ENCODE peak calls at places on chromosome 6, in five cellular contexts. M, H, X, U and S are unnamed samples.

GRCh38 chr6:77292564-77293546 is 170.4 kb downstream of the HTR1B start:
- DNase-seq in M (peak), X (peak), H (peak), U (no peak), S (no peak)

GRCh38 chr6:98574991-98575390 is 259.4 kb upstream of the POU3F2 start:
- DNase-seq in X (no peak), U (no peak), M (no peak), H (no peak), S (no peak)

GRCh38 chr6:155485756-155486155 is 30.1 kb upstream of the NOX3 start:
- DNase-seq in X (no peak), H (no peak), M (no peak), U (no peak), S (no peak)

GRCh38 chr6:44254957-44255808 is 2.1 kb downstream of the SLC35B2 start:
- DNase-seq in M (no peak), U (peak), X (no peak), H (no peak), S (peak)

GRCh38 chr6:73285674-73286283 is 22.8 kb upstream of the KHDC1 start:
- DNase-seq in U (no peak), X (peak), H (peak), M (peak), S (peak)

GRCh38 chr6:146931214-146931613 is 273.0 kb upstream of the STXBP5 start:
- DNase-seq in M (peak), H (peak), X (no peak), U (no peak), S (no peak)

GRCh38 chr6:144149558-144149893 is 791 bp upstream of the STX11 start:
- DNase-seq in X (no peak), M (no peak), U (no peak), H (no peak), S (no peak)

GRCh38 chr6:73394577-73395354 is at the start of gene DDX43:
- DNase-seq in U (peak), M (peak), X (no peak), H (peak), S (peak)

GRCh38 chr6:71533939-71534379 is 245.3 kb downstream of the OGFRL1 start:
- DNase-seq in M (peak), X (peak), U (no peak), H (peak), S (peak)

GRCh38 chr6:25237579-25237978 is 41.6 kb upstream of the CARMIL1 start:
- DNase-seq in X (no peak), H (peak), M (no peak), U (no peak), S (no peak)

GRCh38 chr6:105711216-105711615 is 308.3 kb upstream of the PREP start:
- DNase-seq in M (no peak), U (no peak), H (peak), X (no peak), S (no peak)

GRCh38 chr6:169971951-169972651 is 220.7 kb downstream of the ERMARD start:
- DNase-seq in M (no peak), H (no peak), X (no peak), U (peak), S (no peak)

GRCh38 chr6:126724821-126725220 is 384.9 kb downstream of the CENPW start:
- DNase-seq in M (no peak), H (no peak), U (no peak), X (no peak), S (no peak)

GRCh38 chr6:8939615-8940014 is 504.3 kb upstream of the SLC35B3 start:
- DNase-seq in U (no peak), X (peak), M (no peak), H (no peak), S (no peak)

GRCh38 chr6:168009331-168009730 is 11.9 kb downstream of the KIF25 start:
- DNase-seq in X (no peak), H (peak), U (no peak), M (no peak), S (no peak)

GRCh38 chr6:5155901-5156300 is 70.8 kb downstream of the PPP1R3G start:
- DNase-seq in H (no peak), M (no peak), X (no peak), U (no peak), S (no peak)

GRCh38 chr6:5158191-5158590 is 73.0 kb downstream of the PPP1R3G start:
- DNase-seq in X (no peak), H (no peak), U (no peak), M (no peak), S (no peak)

GRCh38 chr6:5153186-5153585 is 68.0 kb downstream of the PPP1R3G start:
- DNase-seq in U (no peak), M (no peak), X (no peak), H (no peak), S (no peak)

GRCh38 chr6:5159162-5159561 is 74.0 kb downstream of the PPP1R3G start:
- DNase-seq in H (no peak), U (no peak), M (no peak), X (no peak), S (no peak)

GRCh38 chr6:5157744-5158143 is 72.6 kb downstream of the PPP1R3G start:
- DNase-seq in H (no peak), M (no peak), X (no peak), U (no peak), S (no peak)
- H2AFZ ChIP-seq in H (no peak), M (no peak), X (no peak), U (no peak), S (no peak)

GRCh38 chr6:23498013-23498412 is 628.0 kb upstream of the NRSN1 start:
- DNase-seq in H (no peak), M (peak), X (no peak), U (no peak), S (no peak)
- H2AFZ ChIP-seq in H (no peak), M (no peak), X (no peak), U (no peak), S (no peak)

GRCh38 chr6:161836643-161837448 is 563.0 kb upstream of the AGPAT4 start:
- DNase-seq in H (peak), U (no peak), X (peak), M (peak), S (peak)
- H2AFZ ChIP-seq in H (no peak), U (no peak), X (no peak), M (no peak), S (no peak)

DNA sequence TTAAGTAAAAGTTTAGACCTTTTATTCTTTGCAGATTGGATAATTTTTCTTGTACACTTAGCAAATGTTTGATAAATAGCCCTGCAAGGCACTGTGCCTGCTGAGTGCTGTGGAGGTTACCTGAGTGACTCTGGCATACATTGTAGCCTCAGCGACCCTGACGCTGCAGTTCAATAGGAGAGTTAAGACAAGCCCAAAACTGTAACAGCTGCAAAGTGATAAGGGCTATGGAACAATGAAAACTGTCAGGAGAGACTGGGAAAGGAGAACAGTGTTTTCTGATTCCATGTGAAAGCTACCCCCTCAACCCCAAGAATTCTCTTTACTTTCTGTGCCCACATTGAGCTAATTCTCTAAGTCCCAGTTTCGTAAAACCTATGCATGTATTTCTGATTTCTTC is 22.2 kb downstream of the HIVEP1 start:
- DNase-seq in H (no peak), X (no peak), M (no peak), U (no peak), S (no peak)
- H2AFZ ChIP-seq in H (no peak), X (no peak), M (no peak), U (no peak), S (no peak)

GRCh38 chr6:145151624-145152023 is 583.7 kb downstream of the EPM2A start:
- DNase-seq in U (no peak), X (no peak), M (no peak), H (no peak), S (no peak)
- H2AFZ ChIP-seq in U (no peak), X (no peak), M (no peak), H (no peak), S (no peak)

DNA sequence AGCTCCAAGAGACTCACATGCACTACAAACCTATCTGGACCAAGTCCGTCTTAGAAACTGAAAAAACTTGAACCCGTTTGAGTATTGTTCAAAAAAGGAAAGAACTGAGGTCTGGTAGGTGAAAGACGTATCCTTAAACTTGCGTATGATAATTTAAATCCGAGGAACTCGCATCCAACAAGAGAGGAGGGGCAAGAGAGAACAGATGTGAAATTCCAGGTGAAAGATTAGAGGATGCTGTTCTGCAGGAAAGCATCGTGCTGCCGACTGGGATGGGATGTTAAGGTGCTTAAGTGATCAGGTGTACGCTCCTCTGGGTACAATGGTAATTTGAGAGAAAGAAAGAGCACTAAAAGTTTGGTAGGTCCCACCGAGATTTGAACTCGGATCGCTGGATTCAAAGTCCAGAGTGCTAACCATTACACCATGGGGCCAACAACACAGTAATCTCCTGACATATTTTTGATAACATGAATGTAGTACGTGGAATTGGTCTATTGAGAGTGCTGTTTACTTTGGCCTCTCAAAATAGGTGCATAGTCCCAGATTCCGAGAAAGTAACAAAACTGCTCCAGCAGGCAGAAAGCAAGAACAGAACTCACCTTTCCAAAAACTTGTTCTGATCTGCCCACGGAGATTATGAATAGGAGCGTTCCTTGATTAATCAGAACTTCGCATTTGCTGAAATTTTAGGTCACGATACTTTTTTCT is 53.5 kb upstream of the BTN3A2 start:
- DNase-seq in M (peak), U (peak), X (peak), H (peak), S (peak)
- H2AFZ ChIP-seq in M (no peak), U (peak), X (no peak), H (peak), S (peak)

GRCh38 chr6:36955136-36955535 is 598 bp downstream of the PI16 start:
- DNase-seq in M (no peak), X (no peak), U (no peak), H (no peak), S (no peak)
- H2AFZ ChIP-seq in M (no peak), X (no peak), U (no peak), H (no peak), S (no peak)

DNA sequence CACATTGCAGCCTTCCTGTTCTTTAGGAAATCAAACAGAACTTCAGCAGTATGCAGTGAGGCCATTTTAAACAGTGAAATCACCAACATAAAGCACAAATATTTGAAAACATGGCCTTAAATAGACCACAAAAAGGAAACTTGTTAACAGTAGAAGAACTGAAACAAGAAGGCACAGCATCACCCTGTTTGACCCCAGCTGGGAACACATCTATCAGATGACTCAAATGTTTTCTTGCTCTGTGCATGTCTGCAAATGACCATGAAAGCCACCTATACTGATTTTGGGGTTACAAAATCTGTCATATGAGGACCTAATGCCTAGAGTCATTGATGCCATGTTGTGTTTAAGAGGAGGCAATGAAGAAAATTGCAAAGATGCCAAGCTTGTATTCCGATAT is 123.8 kb upstream of the ADGRF1 start:
- DNase-seq in U (no peak), M (peak), X (no peak), H (no peak), S (no peak)
- H2AFZ ChIP-seq in U (no peak), M (no peak), X (no peak), H (no peak), S (peak)

DNA sequence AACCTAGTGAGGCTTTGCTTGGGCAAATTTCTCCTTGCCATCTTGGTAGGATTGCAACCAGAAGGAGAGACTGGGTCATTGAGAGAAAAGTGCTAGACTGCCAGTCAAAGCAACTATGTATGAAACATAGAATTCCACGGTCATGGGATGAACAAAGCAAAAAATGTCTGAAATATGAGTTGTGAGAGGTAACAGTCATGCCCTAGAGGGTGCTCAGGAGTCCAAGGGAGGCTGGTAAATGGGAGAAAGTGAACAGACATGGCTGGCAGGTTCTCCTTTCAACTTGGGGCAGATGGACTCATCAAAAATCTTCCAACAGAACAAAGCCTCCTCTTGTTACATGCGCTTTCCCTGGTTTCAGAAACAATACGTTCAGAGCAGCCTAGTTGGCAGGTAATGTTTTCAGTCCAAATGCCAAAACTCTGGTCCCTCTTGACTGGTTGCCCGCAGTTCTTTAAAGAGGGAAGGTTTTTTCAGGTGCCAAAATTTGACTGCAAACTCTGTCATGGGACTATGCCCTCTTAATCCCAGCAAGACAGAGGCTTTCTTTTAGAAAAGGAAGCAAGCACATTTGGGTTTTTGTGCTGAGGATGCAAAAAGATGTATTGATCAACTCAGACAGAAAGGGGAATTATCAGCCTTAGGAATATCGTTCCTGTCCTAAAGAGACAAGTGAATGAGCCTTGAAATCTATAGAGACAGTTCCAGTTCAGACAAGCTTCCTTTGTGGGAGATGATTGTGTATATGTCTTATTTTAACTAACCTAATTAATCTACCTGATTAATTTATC is 68.5 kb upstream of the SASH1 start:
- DNase-seq in H (peak), X (no peak), U (no peak), M (no peak), S (no peak)
- H2AFZ ChIP-seq in H (no peak), X (no peak), U (no peak), M (no peak), S (peak)

GRCh38 chr6:165232277-165232654 is 77.1 kb downstream of the C6orf118 start:
- DNase-seq in X (no peak), U (no peak), H (no peak), M (no peak), S (no peak)

GRCh38 chr6:165233089-165233488 is 76.3 kb downstream of the C6orf118 start:
- DNase-seq in H (no peak), X (no peak), M (no peak), U (no peak), S (no peak)

GRCh38 chr6:165231177-165231576 is 78.2 kb downstream of the C6orf118 start:
- DNase-seq in X (no peak), H (no peak), M (no peak), U (no peak), S (no peak)

GRCh38 chr6:165229216-165229615 is 80.2 kb downstream of the C6orf118 start:
- DNase-seq in X (no peak), H (no peak), U (no peak), M (no peak), S (peak)

DNA sequence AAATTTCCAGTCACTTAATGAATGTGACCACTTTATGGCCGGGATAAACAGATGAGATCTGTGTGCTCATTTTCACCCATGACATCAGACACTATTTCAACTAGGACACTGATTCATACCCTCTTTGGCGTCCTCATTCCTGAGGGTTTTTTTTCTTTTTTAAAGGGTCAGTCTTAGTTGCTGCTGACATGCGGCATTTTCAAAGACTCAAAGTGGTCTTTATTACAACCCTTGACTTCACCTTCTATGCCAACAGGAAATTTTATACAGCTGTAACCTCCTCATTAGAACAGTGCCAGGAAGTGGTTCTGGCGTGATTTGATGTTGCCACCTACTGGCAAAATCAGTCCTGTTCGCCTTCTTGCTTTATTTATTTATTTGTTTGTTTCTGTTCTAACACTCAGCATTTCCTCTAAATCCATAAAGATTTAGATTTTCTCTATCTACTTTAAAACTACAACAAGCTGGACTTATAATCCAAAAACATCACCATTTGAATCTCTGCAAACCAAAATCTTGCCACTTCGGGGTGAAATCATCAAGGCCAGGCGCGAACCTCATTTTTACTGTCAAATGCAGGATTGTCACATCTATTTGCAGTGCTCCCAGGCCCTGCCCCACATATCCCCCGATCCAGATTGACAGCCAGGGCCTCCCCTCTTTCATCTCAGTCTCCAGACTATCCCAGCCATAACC is 77.7 kb downstream of the C6orf118 start:
- DNase-seq in U (no peak), X (peak), M (no peak), H (peak), S (peak)
- H2AFZ ChIP-seq in U (no peak), X (no peak), M (no peak), H (peak), S (no peak)